ENCODE peak calls at places on chromosome 15, in seven cellular contexts. One of them, this sample, is unnamed.

GRCh38 chr15:99140590-99140989 is 35.7 kb downstream of the SYNM start:
- DNase-seq in LoVo: no peak
- DNase-seq in substantia nigra: no peak
- DNase-seq in dorsolateral prefrontal cortex: no peak
- DNase-seq in GF-D8: no peak
- DNase-seq in ureter: no peak
- DNase-seq in progenitor cell of endocrine pancreas: no peak
- DNase-seq in this sample: no peak

GRCh38 chr15:101384276-101384675 is 89.2 kb upstream of the SNRPA1 start:
- DNase-seq in ureter: no peak
- DNase-seq in LoVo: no peak
- DNase-seq in substantia nigra: no peak
- DNase-seq in dorsolateral prefrontal cortex: no peak
- DNase-seq in progenitor cell of endocrine pancreas: no peak
- DNase-seq in GF-D8: no peak
- DNase-seq in this sample: no peak

GRCh38 chr15:27036210-27036609 is 65.2 kb downstream of the GABRG3 start:
- DNase-seq in substantia nigra: no peak
- DNase-seq in LoVo: no peak
- DNase-seq in progenitor cell of endocrine pancreas: no peak
- DNase-seq in dorsolateral prefrontal cortex: no peak
- DNase-seq in ureter: no peak
- DNase-seq in GF-D8: no peak
- DNase-seq in this sample: no peak

GRCh38 chr15:67835349-67836133 is 4.3 kb downstream of the RNU6-1 start:
- DNase-seq in substantia nigra: no peak
- DNase-seq in LoVo: no peak
- DNase-seq in GF-D8: no peak
- DNase-seq in ureter: no peak
- DNase-seq in dorsolateral prefrontal cortex: no peak
- DNase-seq in progenitor cell of endocrine pancreas: no peak
- DNase-seq in this sample: no peak

GRCh38 chr15:38670142-38671002 is 105.8 kb upstream of the RASGRP1 start:
- DNase-seq in GF-D8: no peak
- DNase-seq in progenitor cell of endocrine pancreas: no peak
- DNase-seq in ureter: no peak
- DNase-seq in LoVo: no peak
- DNase-seq in substantia nigra: no peak
- DNase-seq in dorsolateral prefrontal cortex: no peak
- DNase-seq in this sample: no peak

GRCh38 chr15:79640206-79640605 is 208.1 kb downstream of the MINAR1 start:
- DNase-seq in progenitor cell of endocrine pancreas: no peak
- DNase-seq in LoVo: peak
- DNase-seq in ureter: no peak
- DNase-seq in substantia nigra: no peak
- DNase-seq in dorsolateral prefrontal cortex: no peak
- DNase-seq in GF-D8: no peak
- DNase-seq in this sample: no peak

GRCh38 chr15:99961011-99961441 is 227.8 kb upstream of the LYSMD4 start:
- DNase-seq in LoVo: no peak
- DNase-seq in substantia nigra: no peak
- DNase-seq in GF-D8: no peak
- DNase-seq in ureter: no peak
- DNase-seq in progenitor cell of endocrine pancreas: no peak
- DNase-seq in dorsolateral prefrontal cortex: peak
- DNase-seq in this sample: no peak

GRCh38 chr15:90165659-90166489 is 35.3 kb upstream of the SEMA4B start:
- DNase-seq in ureter: peak
- DNase-seq in GF-D8: no peak
- DNase-seq in substantia nigra: no peak
- DNase-seq in dorsolateral prefrontal cortex: peak
- DNase-seq in progenitor cell of endocrine pancreas: no peak
- DNase-seq in LoVo: peak
- DNase-seq in this sample: peak

GRCh38 chr15:72559781-72560180 is 85.7 kb downstream of the ARIH1 start:
- DNase-seq in progenitor cell of endocrine pancreas: no peak
- DNase-seq in LoVo: no peak
- DNase-seq in ureter: no peak
- DNase-seq in substantia nigra: no peak
- DNase-seq in GF-D8: no peak
- DNase-seq in dorsolateral prefrontal cortex: no peak
- DNase-seq in this sample: no peak

GRCh38 chr15:52481915-52482314 is 46.8 kb downstream of the MYO5A start:
- DNase-seq in LoVo: no peak
- DNase-seq in ureter: no peak
- DNase-seq in dorsolateral prefrontal cortex: no peak
- DNase-seq in progenitor cell of endocrine pancreas: no peak
- DNase-seq in substantia nigra: no peak
- DNase-seq in GF-D8: peak
- DNase-seq in this sample: no peak

GRCh38 chr15:36415643-36416042 is 163.8 kb upstream of the CDIN1 start:
- DNase-seq in dorsolateral prefrontal cortex: no peak
- DNase-seq in ureter: no peak
- DNase-seq in substantia nigra: no peak
- DNase-seq in GF-D8: no peak
- DNase-seq in LoVo: no peak
- DNase-seq in progenitor cell of endocrine pancreas: no peak
- DNase-seq in this sample: no peak

GRCh38 chr15:25176616-25176923 is 221.8 kb downstream of the SNRPN start:
- DNase-seq in dorsolateral prefrontal cortex: no peak
- DNase-seq in LoVo: no peak
- DNase-seq in substantia nigra: no peak
- DNase-seq in progenitor cell of endocrine pancreas: peak
- DNase-seq in ureter: no peak
- DNase-seq in GF-D8: no peak
- DNase-seq in this sample: peak

GRCh38 chr15:28921336-28921735 is 35.6 kb downstream of the APBA2 start:
- DNase-seq in LoVo: no peak
- DNase-seq in dorsolateral prefrontal cortex: peak
- DNase-seq in substantia nigra: no peak
- DNase-seq in ureter: no peak
- DNase-seq in progenitor cell of endocrine pancreas: no peak
- DNase-seq in GF-D8: no peak
- DNase-seq in this sample: no peak

GRCh38 chr15:42494998-42495360 is 455 bp upstream of the SNAP23 start:
- DNase-seq in ureter: peak
- DNase-seq in progenitor cell of endocrine pancreas: no peak
- DNase-seq in GF-D8: no peak
- DNase-seq in dorsolateral prefrontal cortex: peak
- DNase-seq in LoVo: peak
- DNase-seq in substantia nigra: no peak
- DNase-seq in this sample: peak

GRCh38 chr15:92105611-92106010 is 252.1 kb downstream of the SLCO3A1 start:
- DNase-seq in substantia nigra: no peak
- DNase-seq in LoVo: no peak
- DNase-seq in GF-D8: no peak
- DNase-seq in progenitor cell of endocrine pancreas: no peak
- DNase-seq in ureter: no peak
- DNase-seq in dorsolateral prefrontal cortex: no peak
- DNase-seq in this sample: no peak

GRCh38 chr15:67105065-67105951 is 39.9 kb downstream of the SMAD3 start:
- DNase-seq in LoVo: peak
- DNase-seq in GF-D8: no peak
- DNase-seq in ureter: peak
- DNase-seq in progenitor cell of endocrine pancreas: no peak
- DNase-seq in substantia nigra: no peak
- DNase-seq in dorsolateral prefrontal cortex: no peak
- DNase-seq in this sample: peak

GRCh38 chr15:72319360-72319984 is 485 bp downstream of the CELF6 start:
- DNase-seq in ureter: peak
- DNase-seq in progenitor cell of endocrine pancreas: peak
- DNase-seq in substantia nigra: no peak
- DNase-seq in LoVo: peak
- DNase-seq in GF-D8: no peak
- DNase-seq in dorsolateral prefrontal cortex: peak
- DNase-seq in this sample: peak

GRCh38 chr15:85407421-85408269 is 27.2 kb downstream of the AKAP13 start:
- DNase-seq in dorsolateral prefrontal cortex: no peak
- DNase-seq in ureter: no peak
- DNase-seq in GF-D8: no peak
- DNase-seq in substantia nigra: no peak
- DNase-seq in LoVo: peak
- DNase-seq in progenitor cell of endocrine pancreas: no peak
- DNase-seq in this sample: no peak

GRCh38 chr15:42035362-42035761 is 14.5 kb upstream of the PLA2G4E start:
- DNase-seq in ureter: no peak
- DNase-seq in substantia nigra: no peak
- DNase-seq in LoVo: peak
- DNase-seq in GF-D8: no peak
- DNase-seq in dorsolateral prefrontal cortex: no peak
- DNase-seq in progenitor cell of endocrine pancreas: no peak
- DNase-seq in this sample: peak

GRCh38 chr15:20345401-20345958 is 196.1 kb downstream of the GOLGA6L6 start:
- DNase-seq in ureter: peak
- DNase-seq in LoVo: no peak
- DNase-seq in substantia nigra: no peak
- DNase-seq in progenitor cell of endocrine pancreas: no peak
- DNase-seq in dorsolateral prefrontal cortex: peak
- DNase-seq in GF-D8: no peak
- DNase-seq in this sample: no peak

GRCh38 chr15:74897300-74897701 is 7.5 kb downstream of the MPI start:
- DNase-seq in LoVo: no peak
- DNase-seq in substantia nigra: no peak
- DNase-seq in GF-D8: no peak
- DNase-seq in ureter: no peak
- DNase-seq in progenitor cell of endocrine pancreas: no peak
- DNase-seq in dorsolateral prefrontal cortex: no peak
- DNase-seq in this sample: no peak

This sample was measured in prostate gland.